ENCODE peak calls at places on chromosomes 1 and 21, in eight cellular contexts. C, B, N, R, I, Q, W and D are unnamed samples.

GRCh38 chr1:241518447-241519307 is 878 bp downstream of the FH start:
- DNase-seq in C (peak; percentile 50), B (peak; percentile 42), N (no peak), R (peak; percentile 56), I (no peak), Q (no peak), W (peak; percentile 23), D (peak; percentile 40)

GRCh38 chr1:94609619-94610018 is 68.1 kb upstream of the F3 start:
- DNase-seq in C (no peak), B (no peak), N (no peak), R (no peak), I (no peak), Q (no peak), W (no peak), D (no peak)

GRCh38 chr1:183241446-183241845 is 55.4 kb downstream of the LAMC2 start:
- DNase-seq in C (no peak), B (no peak), N (no peak), R (no peak), I (no peak), Q (no peak), W (no peak), D (peak; percentile 53)

GRCh38 chr1:2318294-2319278 is 72.8 kb downstream of the MORN1 start:
- DNase-seq in C (no peak), B (no peak), N (no peak), R (no peak), I (no peak), Q (no peak), W (no peak), D (no peak)

GRCh38 chr21:16913010-16913409 is 599.8 kb upstream of the CXADR start:
- DNase-seq in C (peak; percentile 14), B (no peak), N (no peak), R (no peak), I (no peak), Q (no peak), W (no peak), D (no peak)

GRCh38 chr1:170555370-170555769 is 23.4 kb downstream of the GORAB start:
- DNase-seq in C (no peak), B (no peak), N (no peak), R (no peak), I (no peak), Q (no peak), W (peak; percentile 21), D (peak; percentile 26)

GRCh38 chr21:43893536-43894205 is 28.6 kb downstream of the AGPAT3 start:
- DNase-seq in C (no peak), B (no peak), N (no peak), R (no peak), I (no peak), Q (no peak), W (no peak), D (no peak)

GRCh38 chr1:165738794-165739193 is 29.9 kb downstream of the TMCO1 start:
- DNase-seq in C (no peak), B (no peak), N (no peak), R (no peak), I (no peak), Q (no peak), W (no peak), D (no peak)

GRCh38 chr1:217138173-217138838 is 415.1 kb upstream of the ESRRG start:
- DNase-seq in C (no peak), B (peak; percentile 9), N (no peak), R (no peak), I (no peak), Q (no peak), W (no peak), D (no peak)

GRCh38 chr1:19606817-19607706 is 37.0 kb upstream of the NBL1 start:
- DNase-seq in C (no peak), B (no peak), N (no peak), R (no peak), I (no peak), Q (no peak), W (no peak), D (no peak)

GRCh38 chr1:9825101-9826074 is 1.6 kb upstream of the CLSTN1 start:
- DNase-seq in C (peak; percentile 96), B (no peak), N (peak; percentile 75), R (no peak), I (no peak), Q (no peak), W (peak; percentile 48), D (peak; percentile 69)

GRCh38 chr1:157948547-157949152 is 44.8 kb upstream of the KIRREL1 start:
- DNase-seq in C (peak; percentile 65), B (peak; percentile 38), N (no peak), R (no peak), I (no peak), Q (peak; percentile 17), W (peak; percentile 53), D (peak; percentile 41)

GRCh38 chr1:93615201-93616150 is 66.2 kb downstream of the BCAR3 start:
- DNase-seq in C (peak; percentile 86), B (no peak), N (peak; percentile 51), R (no peak), I (no peak), Q (no peak), W (peak; percentile 71), D (peak; percentile 90)

GRCh38 chr1:92957020-92957734 is 4.1 kb downstream of the DIPK1A start:
- DNase-seq in C (no peak), B (no peak), N (no peak), R (no peak), I (no peak), Q (no peak), W (no peak), D (no peak)

GRCh38 chr21:31558839-31559367 is 100.6 kb upstream of the SOD1 start:
- DNase-seq in C (peak; percentile 93), B (peak; percentile 96), N (no peak), R (peak; percentile 97), I (peak; percentile 80), Q (peak; percentile 93), W (peak; percentile 95), D (peak; percentile 96)
- TF ChIP-seq CTCF in C (peak; percentile 34), B (peak; percentile 49), N (no peak), R (no peak), I (no peak), Q (peak; percentile 59), W (no peak), D (no peak)

GRCh38 chr21:45970674-45971486 is 10.7 kb upstream of the COL6A1 start:
- DNase-seq in C (peak; percentile 48), B (peak; percentile 81), N (no peak), R (peak; percentile 80), I (no peak), Q (peak; percentile 68), W (peak; percentile 62), D (peak; percentile 53)
- TF ChIP-seq CTCF in C (peak; percentile 96), B (peak; percentile 81), N (peak; percentile 82), R (peak; percentile 87), I (no peak), Q (peak; percentile 91), W (peak; percentile 85), D (peak; percentile 93)

DNA sequence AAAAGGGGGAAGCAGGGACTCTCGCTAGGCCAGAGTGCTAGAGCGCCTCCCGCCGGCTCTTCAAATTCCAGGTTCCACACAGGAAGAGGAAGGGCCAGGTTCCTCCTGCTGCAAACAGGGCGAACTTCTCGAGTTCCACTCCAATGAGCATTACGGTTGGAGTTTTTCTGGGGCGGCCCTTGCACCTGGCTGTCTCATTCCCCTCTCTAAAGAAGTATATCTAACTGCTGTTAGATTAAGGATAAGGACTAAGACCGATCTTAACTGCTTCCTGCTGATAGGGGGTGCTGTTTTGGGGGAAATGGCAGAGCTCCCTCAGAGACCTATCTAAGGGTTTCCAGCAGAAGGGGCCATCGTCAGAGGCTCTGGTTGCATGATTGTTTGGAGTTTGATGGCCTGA is 138.0 kb downstream of the RABGAP1L start:
- DNase-seq in C (no peak), B (no peak), N (no peak), R (no peak), I (no peak), Q (no peak), W (no peak), D (no peak)
- TF ChIP-seq CTCF in C (no peak), B (no peak), N (peak; percentile 17), R (no peak), I (no peak), Q (no peak), W (no peak), D (no peak)

GRCh38 chr21:37870229-37870628 is 46.0 kb downstream of the KCNJ6 start:
- DNase-seq in C (no peak), B (no peak), N (no peak), R (peak; percentile 35), I (no peak), Q (no peak), W (no peak), D (no peak)

GRCh38 chr21:37874904-37875780 is 41.1 kb downstream of the KCNJ6 start:
- DNase-seq in C (no peak), B (no peak), N (no peak), R (no peak), I (no peak), Q (no peak), W (no peak), D (no peak)

GRCh38 chr21:37871121-37871862 is 45.0 kb downstream of the KCNJ6 start:
- DNase-seq in C (peak; percentile 66), B (no peak), N (no peak), R (no peak), I (no peak), Q (no peak), W (peak; percentile 49), D (peak; percentile 43)

GRCh38 chr21:37874481-37874880 is 41.8 kb downstream of the KCNJ6 start:
- DNase-seq in C (no peak), B (no peak), N (no peak), R (no peak), I (no peak), Q (no peak), W (no peak), D (no peak)

DNA sequence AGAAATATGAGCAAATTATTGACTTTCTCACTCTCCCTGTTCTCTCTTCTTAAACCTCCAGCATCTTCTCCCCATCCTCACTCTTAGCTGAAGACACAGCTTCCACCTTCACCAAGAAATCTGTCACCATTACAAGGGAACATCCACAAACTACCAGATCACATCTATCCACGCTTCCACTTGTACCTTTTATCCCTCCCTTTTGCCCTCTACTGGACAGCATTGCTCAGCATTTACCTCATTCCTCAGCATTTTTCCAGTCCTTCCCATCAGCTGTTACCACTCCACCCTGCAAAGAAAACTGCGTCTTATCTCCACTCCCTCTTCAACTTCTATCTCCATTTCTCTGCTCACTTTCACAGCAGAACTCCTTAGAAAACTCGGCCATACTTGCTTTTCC is 42.6 kb downstream of the KCNJ6 start:
- DNase-seq in C (peak; percentile 17), B (no peak), N (no peak), R (no peak), I (no peak), Q (no peak), W (peak; percentile 36), D (peak; percentile 28)
- TF ChIP-seq CTCF in C (no peak), B (no peak), N (peak; percentile 46), R (no peak), I (no peak), Q (no peak), W (peak; percentile 33), D (peak; percentile 30)